ENCODE peak calls at places on chromosome 20, in six cellular contexts. One of them, this sample, is unnamed.

GRCh38 chr20:59664389-59665055 is 60.2 kb downstream of the PHACTR3 start:
- DNase-seq in hepatocyte: no peak
- DNase-seq in RWPE2: peak; percentile 74
- DNase-seq in astrocyte of the cerebellum: no peak
- DNase-seq in GM20000: no peak
- DNase-seq in omental fat pad: no peak
- DNase-seq in this sample: no peak

GRCh38 chr20:48957521-48957920 is 36.0 kb downstream of the ARFGEF2 start:
- DNase-seq in hepatocyte: no peak
- DNase-seq in RWPE2: no peak
- DNase-seq in astrocyte of the cerebellum: no peak
- DNase-seq in GM20000: no peak
- DNase-seq in omental fat pad: no peak
- DNase-seq in this sample: no peak

GRCh38 chr20:13638162-13638495 is 603 bp downstream of the TASP1 start:
- DNase-seq in hepatocyte: no peak
- DNase-seq in RWPE2: no peak
- DNase-seq in astrocyte of the cerebellum: no peak
- DNase-seq in GM20000: no peak
- DNase-seq in omental fat pad: no peak
- DNase-seq in this sample: no peak

GRCh38 chr20:57481281-57481711 is 43.6 kb downstream of the CTCFL start:
- DNase-seq in hepatocyte: no peak
- DNase-seq in RWPE2: peak; percentile 75
- DNase-seq in astrocyte of the cerebellum: no peak
- DNase-seq in GM20000: peak; percentile 30
- DNase-seq in omental fat pad: no peak
- DNase-seq in this sample: no peak

GRCh38 chr20:59955131-59955796 is 3.0 kb upstream of the CDH26 start:
- DNase-seq in hepatocyte: peak; percentile 45
- DNase-seq in RWPE2: no peak
- DNase-seq in astrocyte of the cerebellum: no peak
- DNase-seq in GM20000: no peak
- DNase-seq in omental fat pad: no peak
- DNase-seq in this sample: no peak

GRCh38 chr20:10508468-10509251 is 73.6 kb downstream of the SLX4IP start:
- DNase-seq in hepatocyte: peak; percentile 44
- DNase-seq in RWPE2: no peak
- DNase-seq in astrocyte of the cerebellum: no peak
- DNase-seq in GM20000: no peak
- DNase-seq in omental fat pad: no peak
- DNase-seq in this sample: no peak

GRCh38 chr20:50746138-50746940 is 15.0 kb downstream of the PARD6B start:
- DNase-seq in hepatocyte: peak; percentile 68
- DNase-seq in RWPE2: no peak
- DNase-seq in astrocyte of the cerebellum: no peak
- DNase-seq in GM20000: no peak
- DNase-seq in omental fat pad: no peak
- DNase-seq in this sample: no peak

GRCh38 chr20:47726632-47727031 is 58.6 kb downstream of the SULF2 start:
- DNase-seq in hepatocyte: no peak
- DNase-seq in RWPE2: no peak
- DNase-seq in astrocyte of the cerebellum: no peak
- DNase-seq in GM20000: no peak
- DNase-seq in omental fat pad: no peak
- DNase-seq in this sample: no peak

GRCh38 chr20:35398660-35399144 is 13.1 kb downstream of the UQCC1 start:
- DNase-seq in hepatocyte: no peak
- DNase-seq in RWPE2: no peak
- DNase-seq in astrocyte of the cerebellum: peak; percentile 53
- DNase-seq in GM20000: no peak
- DNase-seq in omental fat pad: no peak
- DNase-seq in this sample: no peak

GRCh38 chr20:35394271-35394670 is 17.5 kb downstream of the UQCC1 start:
- DNase-seq in hepatocyte: no peak
- DNase-seq in RWPE2: no peak
- DNase-seq in astrocyte of the cerebellum: peak; percentile 35
- DNase-seq in GM20000: no peak
- DNase-seq in omental fat pad: no peak
- DNase-seq in this sample: no peak

DNA sequence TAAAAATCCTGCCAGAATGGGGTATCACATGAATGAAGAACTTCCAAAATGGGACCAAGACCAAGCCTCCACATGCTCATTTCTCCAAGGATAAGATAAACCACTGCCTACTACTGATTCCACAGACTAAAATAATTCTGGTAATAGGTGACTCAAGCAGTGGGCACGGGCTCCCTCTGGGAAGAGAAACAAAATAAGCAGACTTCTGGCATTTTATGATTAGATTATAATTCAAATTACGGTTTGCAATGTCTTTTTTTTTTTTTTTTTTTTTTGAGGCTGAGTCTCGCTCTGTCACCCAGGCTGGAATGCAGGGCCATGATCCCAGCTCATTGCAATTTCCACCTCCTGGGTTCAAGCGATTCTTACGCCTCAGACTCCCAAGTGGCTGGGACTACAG is 16.0 kb downstream of the UQCC1 start:
- DNase-seq in hepatocyte: no peak
- DNase-seq in RWPE2: no peak
- DNase-seq in astrocyte of the cerebellum: peak; percentile 61
- DNase-seq in GM20000: no peak
- DNase-seq in omental fat pad: no peak
- DNase-seq in this sample: no peak
- TF ChIP-seq CTCF in hepatocyte: no peak
- TF ChIP-seq CTCF in RWPE2: no peak
- TF ChIP-seq CTCF in astrocyte of the cerebellum: peak; percentile 28
- TF ChIP-seq CTCF in GM20000: no peak
- TF ChIP-seq CTCF in omental fat pad: no peak
- TF ChIP-seq CTCF in this sample: no peak

GRCh38 chr20:24784607-24785006 is 164.5 kb upstream of the CST7 start:
- DNase-seq in hepatocyte: no peak
- DNase-seq in RWPE2: no peak
- DNase-seq in astrocyte of the cerebellum: no peak
- DNase-seq in GM20000: no peak
- DNase-seq in omental fat pad: no peak
- DNase-seq in this sample: peak; percentile 11

GRCh38 chr20:24782221-24782620 is 166.8 kb upstream of the CST7 start:
- DNase-seq in hepatocyte: no peak
- DNase-seq in RWPE2: peak; percentile 19
- DNase-seq in astrocyte of the cerebellum: no peak
- DNase-seq in GM20000: no peak
- DNase-seq in omental fat pad: no peak
- DNase-seq in this sample: peak; percentile 6

GRCh38 chr20:24781061-24781980 is 167.7 kb upstream of the CST7 start:
- DNase-seq in hepatocyte: peak; percentile 66
- DNase-seq in RWPE2: peak; percentile 44
- DNase-seq in astrocyte of the cerebellum: no peak
- DNase-seq in GM20000: no peak
- DNase-seq in omental fat pad: no peak
- DNase-seq in this sample: peak; percentile 54

GRCh38 chr20:24783631-24784492 is 165.2 kb upstream of the CST7 start:
- DNase-seq in hepatocyte: peak; percentile 23
- DNase-seq in RWPE2: peak; percentile 34
- DNase-seq in astrocyte of the cerebellum: no peak
- DNase-seq in GM20000: peak; percentile 41
- DNase-seq in omental fat pad: no peak
- DNase-seq in this sample: peak; percentile 35

DNA sequence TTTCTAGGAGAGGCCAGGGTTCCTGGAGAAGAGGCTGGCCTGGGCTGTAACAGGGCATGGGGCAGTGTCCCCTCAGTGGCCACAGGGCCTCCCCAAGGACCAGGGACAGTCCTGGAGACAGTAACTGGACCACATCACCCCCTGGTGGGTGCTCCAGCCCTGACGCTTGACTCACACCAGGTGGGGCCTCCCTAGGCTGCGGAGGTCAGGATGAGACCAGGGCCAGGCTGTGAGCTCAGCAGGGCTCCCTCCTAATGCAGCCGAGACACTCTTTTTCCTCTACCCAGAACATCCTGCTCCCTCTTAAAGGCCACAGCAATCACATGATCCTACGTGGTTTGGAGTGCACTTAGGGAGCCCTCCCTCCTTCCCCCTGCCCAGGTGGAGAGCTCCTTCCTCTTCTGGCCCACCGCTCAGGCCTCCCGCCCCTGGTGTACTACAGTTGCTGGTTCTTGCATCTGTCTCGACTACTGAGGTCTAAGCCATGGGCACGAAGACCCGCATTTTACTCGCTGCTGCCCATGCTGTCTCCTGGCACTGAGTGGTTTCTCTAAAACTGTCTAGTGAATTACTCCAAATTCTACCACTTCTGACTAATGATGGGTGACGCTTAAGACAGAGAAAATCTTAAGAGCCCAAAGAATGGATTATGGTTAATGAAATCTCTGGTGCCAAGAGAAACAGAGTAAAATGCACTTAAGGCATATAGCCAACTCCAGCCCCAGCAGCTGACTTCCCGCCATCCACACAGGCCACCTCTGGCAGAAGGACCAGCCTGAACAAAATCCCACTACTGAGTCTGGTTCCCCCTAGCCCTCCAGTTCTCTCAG is 166.1 kb upstream of the CST7 start:
- DNase-seq in hepatocyte: no peak
- DNase-seq in RWPE2: peak; percentile 43
- DNase-seq in astrocyte of the cerebellum: no peak
- DNase-seq in GM20000: no peak
- DNase-seq in omental fat pad: no peak
- DNase-seq in this sample: peak; percentile 52
- TF ChIP-seq CTCF in hepatocyte: peak; percentile 19
- TF ChIP-seq CTCF in RWPE2: no peak
- TF ChIP-seq CTCF in astrocyte of the cerebellum: peak; percentile 10
- TF ChIP-seq CTCF in GM20000: no peak
- TF ChIP-seq CTCF in omental fat pad: no peak
- TF ChIP-seq CTCF in this sample: no peak

GRCh38 chr20:62570897-62571666 is 71.2 kb upstream of the SLCO4A1 start:
- DNase-seq in hepatocyte: no peak
- DNase-seq in RWPE2: no peak
- DNase-seq in astrocyte of the cerebellum: no peak
- DNase-seq in GM20000: no peak
- DNase-seq in omental fat pad: no peak
- DNase-seq in this sample: no peak

GRCh38 chr20:62570403-62570802 is 71.9 kb upstream of the SLCO4A1 start:
- DNase-seq in hepatocyte: no peak
- DNase-seq in RWPE2: no peak
- DNase-seq in astrocyte of the cerebellum: no peak
- DNase-seq in GM20000: no peak
- DNase-seq in omental fat pad: no peak
- DNase-seq in this sample: no peak

GRCh38 chr20:62569615-62570014 is 72.7 kb upstream of the SLCO4A1 start:
- DNase-seq in hepatocyte: no peak
- DNase-seq in RWPE2: no peak
- DNase-seq in astrocyte of the cerebellum: no peak
- DNase-seq in GM20000: no peak
- DNase-seq in omental fat pad: no peak
- DNase-seq in this sample: no peak

GRCh38 chr20:62572980-62573379 is 69.3 kb upstream of the SLCO4A1 start:
- DNase-seq in hepatocyte: no peak
- DNase-seq in RWPE2: no peak
- DNase-seq in astrocyte of the cerebellum: no peak
- DNase-seq in GM20000: no peak
- DNase-seq in omental fat pad: no peak
- DNase-seq in this sample: no peak

GRCh38 chr20:62571667-62572344 is 70.5 kb upstream of the SLCO4A1 start:
- DNase-seq in hepatocyte: no peak
- DNase-seq in RWPE2: no peak
- DNase-seq in astrocyte of the cerebellum: no peak
- DNase-seq in GM20000: peak; percentile 70
- DNase-seq in omental fat pad: no peak
- DNase-seq in this sample: no peak
- TF ChIP-seq CTCF in hepatocyte: no peak
- TF ChIP-seq CTCF in RWPE2: no peak
- TF ChIP-seq CTCF in astrocyte of the cerebellum: no peak
- TF ChIP-seq CTCF in GM20000: no peak
- TF ChIP-seq CTCF in omental fat pad: no peak
- TF ChIP-seq CTCF in this sample: no peak

GRCh38 chr20:63481503-63481902 is 9.0 kb upstream of the KCNQ2 start:
- DNase-seq in hepatocyte: no peak
- DNase-seq in RWPE2: no peak
- DNase-seq in astrocyte of the cerebellum: no peak
- DNase-seq in GM20000: no peak
- DNase-seq in omental fat pad: no peak
- DNase-seq in this sample: no peak

GRCh38 chr20:63482021-63482587 is 9.6 kb upstream of the KCNQ2 start:
- DNase-seq in hepatocyte: no peak
- DNase-seq in RWPE2: no peak
- DNase-seq in astrocyte of the cerebellum: no peak
- DNase-seq in GM20000: no peak
- DNase-seq in omental fat pad: no peak
- DNase-seq in this sample: no peak

GRCh38 chr20:63484651-63485403 is 12.4 kb upstream of the KCNQ2 start:
- DNase-seq in hepatocyte: no peak
- DNase-seq in RWPE2: no peak
- DNase-seq in astrocyte of the cerebellum: no peak
- DNase-seq in GM20000: no peak
- DNase-seq in omental fat pad: no peak
- DNase-seq in this sample: no peak

GRCh38 chr20:63484236-63484635 is 11.8 kb upstream of the KCNQ2 start:
- DNase-seq in hepatocyte: no peak
- DNase-seq in RWPE2: no peak
- DNase-seq in astrocyte of the cerebellum: no peak
- DNase-seq in GM20000: no peak
- DNase-seq in omental fat pad: no peak
- DNase-seq in this sample: no peak

DNA sequence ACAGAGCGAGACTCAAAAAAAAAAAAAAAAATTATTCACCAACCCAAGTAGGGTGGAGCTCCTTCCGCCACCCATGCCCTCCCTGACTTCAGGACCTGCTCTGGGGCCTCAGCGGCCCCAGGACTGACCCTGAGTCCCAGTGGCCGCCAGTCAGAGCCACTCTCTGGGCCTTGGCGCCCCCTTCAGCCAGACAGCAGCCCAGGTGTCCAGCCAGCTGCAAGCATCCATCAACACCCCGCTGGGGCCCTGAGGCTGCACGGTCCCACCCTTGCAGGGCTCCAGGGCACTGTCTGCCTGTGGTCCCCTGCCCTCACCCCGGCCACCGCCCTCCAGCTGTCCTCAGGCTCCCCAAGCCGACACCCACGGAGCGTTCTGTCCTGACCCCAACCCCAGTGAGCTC is 11.4 kb upstream of the KCNQ2 start:
- DNase-seq in hepatocyte: no peak
- DNase-seq in RWPE2: no peak
- DNase-seq in astrocyte of the cerebellum: no peak
- DNase-seq in GM20000: no peak
- DNase-seq in omental fat pad: no peak
- DNase-seq in this sample: no peak
- TF ChIP-seq CTCF in hepatocyte: no peak
- TF ChIP-seq CTCF in RWPE2: peak; percentile 38
- TF ChIP-seq CTCF in astrocyte of the cerebellum: no peak
- TF ChIP-seq CTCF in GM20000: no peak
- TF ChIP-seq CTCF in omental fat pad: no peak
- TF ChIP-seq CTCF in this sample: no peak

This sample was measured in upper lobe of right lung.